ENCODE peak calls at places on chromosomes 1 and 21, in seven cellular contexts. X is left ventricle myocardium inferior, T is fibroblast of lung, A is mucosa of descending colon, H is spleen, D is tibial artery, U is ovary. M is an unnamed sample. For H3K36me3, the result is how much of the 10 kb centered on the place peaks cover.

GRCh38 chr1:59342801-59343575 is 46.1 kb downstream of the FGGY start:
- DNase-seq in X (no peak), T (no peak), A (no peak), H (no peak), D (no peak), U (no peak), M (no peak)

GRCh38 chr1:109975718-109976117 is 8.8 kb upstream of the AHCYL1 start:
- DNase-seq in X (no peak), T (peak), A (no peak), H (no peak), D (no peak), U (no peak), M (peak)

GRCh38 chr1:24957808-24958752 is 28.0 kb upstream of the RUNX3 start:
- DNase-seq in X (no peak), T (no peak), A (no peak), H (peak), D (no peak), U (no peak), M (no peak)

GRCh38 chr1:7456683-7457082 is 314.4 kb upstream of the VAMP3 start:
- DNase-seq in X (no peak), T (no peak), A (no peak), H (no peak), D (no peak), U (no peak), M (no peak)

GRCh38 chr1:240854367-240854766 is 242.4 kb upstream of the GREM2 start:
- DNase-seq in X (no peak), T (peak), A (no peak), H (no peak), D (no peak), U (no peak), M (no peak)

GRCh38 chr21:44729336-44730027 is 18.1 kb upstream of the TSPEAR start:
- DNase-seq in X (no peak), T (no peak), A (no peak), H (no peak), D (no peak), U (no peak), M (no peak)

GRCh38 chr21:45114072-45114471 is 39.7 kb downstream of the ADARB1 start:
- DNase-seq in X (no peak), T (no peak), A (no peak), H (no peak), D (no peak), U (no peak), M (no peak)

GRCh38 chr1:109769335-109770078 is 5.8 kb upstream of the EPS8L3 start:
- DNase-seq in X (peak), T (peak), A (peak), H (peak), D (no peak), U (peak), M (peak)

GRCh38 chr1:231938651-231939050 is 312.1 kb downstream of the DISC1 start:
- DNase-seq in X (no peak), T (no peak), A (no peak), H (no peak), D (no peak), U (no peak), M (no peak)

GRCh38 chr1:245978915-245979314 is 528.2 kb downstream of the SMYD3 start:
- DNase-seq in X (no peak), T (peak), A (no peak), H (no peak), D (no peak), U (no peak), M (no peak)

GRCh38 chr21:33238146-33238545 is 8.4 kb downstream of the IFNAR2 start:
- DNase-seq in X (no peak), T (peak), A (no peak), H (no peak), D (no peak), U (no peak), M (no peak)
- TF ChIP-seq CTCF in X (no peak), T (no peak), A (no peak), H (no peak), D (no peak), U (no peak), M (no peak)

GRCh38 chr1:147168626-147169058 is 3.6 kb downstream of the PRKAB2 start:
- DNase-seq in X (no peak), T (peak), A (peak), H (no peak), D (no peak), U (no peak), M (no peak)
- H3K4me3 ChIP-seq in X (no peak), T (no peak), A (no peak), H (no peak), D (no peak), U (no peak), M (no peak)

GRCh38 chr1:27980216-27980820 is 20.5 kb downstream of the XKR8 start:
- DNase-seq in X (no peak), T (peak), A (no peak), H (no peak), D (no peak), U (no peak), M (no peak)
- H3K36me3 ChIP-seq in X (under half), T (under half), A (under half), H (under half), D (under half), U (under half), M (under half)

DNA sequence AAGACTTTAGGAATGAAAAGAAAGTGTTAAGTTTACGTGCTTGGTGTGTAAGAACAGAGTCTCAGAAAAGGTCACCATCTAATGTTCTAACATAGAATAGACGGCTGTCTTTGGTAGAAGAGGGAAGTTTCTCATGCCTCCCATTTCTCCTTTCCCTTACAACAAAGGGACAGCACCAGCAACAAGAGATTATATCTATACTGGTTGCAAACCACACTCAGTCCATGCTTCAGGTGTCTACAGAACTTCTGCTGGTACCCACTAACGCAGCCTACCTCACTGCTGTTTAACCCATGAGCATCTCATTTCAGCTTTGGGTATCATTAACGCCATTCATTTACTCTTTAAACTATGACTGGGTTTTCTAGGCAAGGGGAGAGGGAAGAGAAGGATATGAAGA is 9.2 kb upstream of the ITPKB start:
- DNase-seq in X (no peak), T (no peak), A (no peak), H (no peak), D (no peak), U (no peak), M (no peak)
- TF ChIP-seq CTCF in X (no peak), T (no peak), A (no peak), H (no peak), D (no peak), U (no peak), M (no peak)

M was measured in kidney epithelial cell.